ENCODE peak calls at places on chromosomes 12 and 14, in ten cellular contexts. S, Z, R, B, N, U, Y, J, K and G are unnamed samples.

GRCh38 chr14:99812096-99812750 is 19.0 kb downstream of the EML1 start:
- DNase-seq in S (no peak), Z (no peak), R (no peak), B (no peak), N (no peak), U (no peak), Y (no peak), J (no peak), K (no peak), G (no peak)

GRCh38 chr14:70415788-70416187 is 1.1 kb downstream of the SYNJ2BP start:
- DNase-seq in S (no peak), Z (no peak), R (no peak), B (peak), N (no peak), U (no peak), Y (no peak), J (no peak), K (no peak), G (no peak)

GRCh38 chr12:3119745-3120660 is 42.8 kb downstream of the TSPAN9 start:
- DNase-seq in S (no peak), Z (no peak), R (no peak), B (no peak), N (no peak), U (no peak), Y (no peak), J (no peak), K (no peak), G (peak)

GRCh38 chr14:99758121-99758871 is 34.9 kb upstream of the EML1 start:
- DNase-seq in S (no peak), Z (no peak), R (no peak), B (no peak), N (no peak), U (no peak), Y (no peak), J (no peak), K (no peak), G (peak)

GRCh38 chr12:65670775-65671174 is 153.5 kb upstream of the HMGA2 start:
- DNase-seq in S (no peak), Z (no peak), R (no peak), B (no peak), N (no peak), U (no peak), Y (no peak), J (no peak), K (no peak), G (no peak)

GRCh38 chr14:50064993-50065392 is 51.4 kb downstream of the VCPKMT start:
- DNase-seq in S (no peak), Z (peak), R (peak), B (no peak), N (no peak), U (no peak), Y (no peak), J (peak), K (peak), G (no peak)

GRCh38 chr12:47767197-47767724 is 5.8 kb upstream of the SLC48A1 start:
- DNase-seq in S (peak), Z (peak), R (peak), B (no peak), N (no peak), U (peak), Y (no peak), J (peak), K (peak), G (no peak)

GRCh38 chr14:35985504-35986218 is 159.5 kb downstream of the BRMS1L start:
- DNase-seq in S (peak), Z (no peak), R (no peak), B (no peak), N (no peak), U (no peak), Y (no peak), J (no peak), K (no peak), G (no peak)

GRCh38 chr14:21063479-21063878 is 5.9 kb downstream of the RNASE8 start:
- DNase-seq in S (no peak), Z (no peak), R (no peak), B (no peak), N (no peak), U (no peak), Y (no peak), J (peak), K (no peak), G (no peak)